ENCODE peak calls at places on chromosomes 3 and 15, in ten cellular contexts. Y is brain microvascular endothelial cell, J is tibial artery, R is astrocyte of the cerebellum, A is gastrocnemius medialis, M is breast epithelium, X is A549, E is fibroblast of pulmonary artery, W is HL-60, H is cardiac fibroblast. G is an unnamed sample.

GRCh38 chr3:41141431-41142164 is 57.7 kb upstream of the CTNNB1 start:
- DNase-seq in Y (no peak), J (no peak), R (no peak), A (no peak), M (no peak), X (no peak), E (no peak), W (no peak), H (no peak), G (no peak)

GRCh38 chr15:68304611-68305337 is 27.2 kb downstream of the FEM1B start:
- DNase-seq in Y (no peak), J (peak), R (no peak), A (no peak), M (no peak), X (no peak), E (no peak), W (no peak), H (no peak), G (no peak)

GRCh38 chr3:40593351-40593750 is 68.6 kb downstream of the ZNF621 start:
- DNase-seq in Y (no peak), J (no peak), R (peak), A (no peak), M (no peak), X (no peak), E (peak), W (no peak), H (no peak), G (no peak)

GRCh38 chr15:77455696-77456293 is 35.1 kb downstream of the HMG20A start:
- DNase-seq in Y (peak), J (no peak), R (peak), A (no peak), M (no peak), X (no peak), E (peak), W (no peak), H (peak), G (no peak)

GRCh38 chr15:94239474-94239873 is 8.1 kb downstream of the MCTP2 start:
- DNase-seq in Y (no peak), J (no peak), R (no peak), A (no peak), M (no peak), X (no peak), E (no peak), W (no peak), H (no peak), G (no peak)

GRCh38 chr3:197961582-197961945 is 1.5 kb downstream of the LMLN start:
- DNase-seq in Y (no peak), J (no peak), R (no peak), A (no peak), M (no peak), X (no peak), E (no peak), W (no peak), H (no peak), G (no peak)

GRCh38 chr3:65473746-65474145 is 565.0 kb downstream of the MAGI1 start:
- DNase-seq in Y (peak), J (no peak), R (no peak), A (no peak), M (no peak), X (no peak), E (peak), W (no peak), H (peak), G (no peak)

GRCh38 chr15:38154837-38155236 is 97.8 kb upstream of the SPRED1 start:
- DNase-seq in Y (no peak), J (no peak), R (no peak), A (no peak), M (no peak), X (no peak), E (no peak), W (no peak), H (no peak), G (no peak)

GRCh38 chr15:67809866-67810265 is 15.4 kb upstream of the SKOR1 start:
- DNase-seq in Y (no peak), J (no peak), R (no peak), A (no peak), M (peak), X (no peak), E (no peak), W (no peak), H (no peak), G (no peak)

GRCh38 chr3:89521328-89521727 is 413.9 kb downstream of the EPHA3 start:
- DNase-seq in Y (no peak), J (no peak), R (no peak), A (no peak), M (no peak), X (no peak), E (peak), W (no peak), H (peak), G (no peak)

GRCh38 chr3:147408180-147409105 is 722 bp upstream of the ZIC1 start:
- DNase-seq in Y (no peak), J (no peak), R (no peak), A (no peak), M (no peak), X (no peak), E (no peak), W (no peak), H (no peak), G (no peak)

GRCh38 chr15:64095431-64095794 is 369 bp upstream of the SNX1 start:
- DNase-seq in Y (no peak), J (no peak), R (no peak), A (no peak), M (no peak), X (no peak), E (no peak), W (no peak), H (peak), G (no peak)

GRCh38 chr15:64093627-64094417 is at the start of gene CIAO2A:
- DNase-seq in Y (peak), J (peak), R (peak), A (peak), M (peak), X (peak), E (peak), W (peak), H (peak), G (peak)

GRCh38 chr15:64099379-64099778 is 3.6 kb downstream of the SNX1 start:
- DNase-seq in Y (no peak), J (no peak), R (no peak), A (peak), M (no peak), X (no peak), E (no peak), W (no peak), H (no peak), G (no peak)

GRCh38 chr15:64095795-64096485 is at the start of gene SNX1:
- DNase-seq in Y (peak), J (peak), R (peak), A (peak), M (peak), X (peak), E (peak), W (peak), H (peak), G (peak)

DNA sequence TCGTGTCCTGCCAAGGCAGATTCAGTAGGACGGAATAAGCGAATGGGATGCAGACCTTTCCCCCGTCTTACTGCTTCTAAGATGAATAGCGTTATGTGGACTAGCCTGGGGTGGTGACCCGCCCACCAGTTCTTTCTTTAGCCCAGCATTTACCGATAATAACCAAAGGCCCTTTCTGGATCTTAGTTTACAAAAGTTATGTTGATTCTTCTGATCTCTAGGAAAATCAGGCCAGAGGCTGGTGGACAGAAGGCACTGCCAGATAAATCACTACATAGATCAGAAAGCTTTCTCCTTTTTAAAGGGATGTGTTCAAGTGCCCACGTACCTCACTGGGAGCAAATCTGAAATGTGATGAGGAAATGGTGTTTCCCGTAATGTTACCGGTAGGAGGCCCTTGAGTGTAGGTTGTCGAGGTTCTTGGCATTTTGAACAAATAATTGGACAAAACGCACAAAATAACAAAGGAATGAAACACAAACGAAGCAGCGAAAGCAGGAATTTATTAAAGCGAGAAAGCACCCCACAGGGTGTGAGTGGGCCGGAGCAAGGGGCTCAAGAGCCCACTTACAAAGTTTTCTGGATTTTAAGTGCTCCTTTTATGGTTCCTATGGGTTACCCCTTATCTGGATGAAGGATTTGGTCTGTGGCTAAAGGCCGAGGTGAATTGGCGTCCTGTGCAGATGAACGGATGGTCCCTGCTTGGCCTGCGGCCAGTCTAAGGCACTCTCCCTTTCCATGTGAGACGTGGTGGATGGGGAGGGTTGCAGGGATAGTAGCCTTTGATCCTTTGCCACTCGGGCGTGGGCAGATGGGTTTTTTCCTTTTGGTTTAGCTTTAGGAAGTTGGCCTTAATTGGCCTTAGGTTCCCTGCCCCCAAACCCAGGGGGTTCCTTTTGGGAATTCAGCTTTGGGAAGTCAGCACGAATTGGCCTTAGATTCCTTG is 977 bp downstream of the SNX1 start:
- DNase-seq in Y (peak), J (no peak), R (peak), A (no peak), M (no peak), X (peak), E (peak), W (no peak), H (peak), G (no peak)
- TF ChIP-seq CTCF in Y (peak), J (no peak), R (peak), A (no peak), M (no peak), X (no peak), E (peak), W (no peak), H (peak), G (no peak)

DNA sequence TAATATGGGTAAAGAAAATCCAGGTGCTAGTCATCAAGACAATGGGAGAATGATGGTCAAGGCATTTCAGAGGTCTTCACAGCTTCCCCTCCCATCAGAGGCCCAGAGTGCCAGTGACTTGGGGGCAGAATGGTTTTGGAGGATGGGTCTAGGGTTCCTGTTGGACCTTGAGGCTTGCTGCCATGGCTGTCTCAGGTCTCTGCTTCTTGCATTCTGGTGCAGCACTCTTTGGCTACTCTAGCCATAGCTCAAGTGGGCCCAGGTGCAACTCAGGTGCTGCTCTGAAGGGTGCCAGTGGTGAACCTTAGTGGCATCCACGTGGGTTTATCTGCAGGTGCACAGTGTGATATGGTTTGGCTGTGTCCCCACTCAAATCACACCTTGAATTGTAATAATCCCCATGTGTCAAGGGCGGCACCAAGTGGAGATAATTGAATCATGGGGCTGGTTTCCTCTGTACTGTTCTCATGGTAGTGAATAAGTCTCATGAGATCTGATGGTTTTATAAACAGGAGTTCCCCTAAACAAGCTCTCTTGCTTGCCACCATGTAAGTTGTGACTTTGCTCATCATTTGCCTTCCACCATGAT is 48.5 kb upstream of the PEX5L start:
- DNase-seq in Y (no peak), J (no peak), R (no peak), A (no peak), M (no peak), X (no peak), E (no peak), W (no peak), H (no peak), G (no peak)
- TF ChIP-seq CTCF in Y (no peak), J (no peak), R (no peak), A (no peak), M (no peak), X (no peak), E (no peak), W (no peak), H (no peak), G (no peak)

GRCh38 chr3:175940881-175941280 is 1081.7 kb downstream of the NAALADL2 start:
- DNase-seq in Y (no peak), J (no peak), R (no peak), A (no peak), M (no peak), X (no peak), E (no peak), W (no peak), H (no peak), G (no peak)
- TF ChIP-seq CTCF in Y (peak), J (no peak), R (no peak), A (no peak), M (no peak), X (no peak), E (peak), W (no peak), H (peak), G (no peak)

GRCh38 chr3:77324115-77324514 is 284.2 kb downstream of the ROBO2 start:
- DNase-seq in Y (no peak), J (no peak), R (no peak), A (no peak), M (no peak), X (no peak), E (no peak), W (no peak), H (no peak), G (no peak)
- TF ChIP-seq CTCF in Y (no peak), J (no peak), R (no peak), A (no peak), M (no peak), X (no peak), E (no peak), W (no peak), H (no peak), G (no peak)

GRCh38 chr15:101275018-101275417 is 2.3 kb downstream of the SELENOS start:
- DNase-seq in Y (no peak), J (no peak), R (no peak), A (no peak), M (no peak), X (no peak), E (no peak), W (no peak), H (no peak), G (no peak)

GRCh38 chr15:101277943-101278564 is 769 bp upstream of the SELENOS start:
- DNase-seq in Y (no peak), J (no peak), R (no peak), A (peak), M (no peak), X (no peak), E (no peak), W (no peak), H (no peak), G (no peak)

GRCh38 chr15:101273534-101273933 is 3.8 kb downstream of the SELENOS start:
- DNase-seq in Y (no peak), J (no peak), R (no peak), A (peak), M (no peak), X (no peak), E (no peak), W (no peak), H (no peak), G (no peak)

GRCh38 chr15:101277038-101277822 is at the start of gene SELENOS:
- DNase-seq in Y (peak), J (peak), R (peak), A (peak), M (peak), X (peak), E (peak), W (peak), H (peak), G (peak)

GRCh38 chr15:101276501-101277037 is 716 bp downstream of the SELENOS start:
- DNase-seq in Y (peak), J (no peak), R (no peak), A (no peak), M (no peak), X (no peak), E (peak), W (no peak), H (peak), G (no peak)
- TF ChIP-seq CTCF in Y (peak), J (peak), R (peak), A (no peak), M (peak), X (peak), E (peak), W (no peak), H (peak), G (no peak)

DNA sequence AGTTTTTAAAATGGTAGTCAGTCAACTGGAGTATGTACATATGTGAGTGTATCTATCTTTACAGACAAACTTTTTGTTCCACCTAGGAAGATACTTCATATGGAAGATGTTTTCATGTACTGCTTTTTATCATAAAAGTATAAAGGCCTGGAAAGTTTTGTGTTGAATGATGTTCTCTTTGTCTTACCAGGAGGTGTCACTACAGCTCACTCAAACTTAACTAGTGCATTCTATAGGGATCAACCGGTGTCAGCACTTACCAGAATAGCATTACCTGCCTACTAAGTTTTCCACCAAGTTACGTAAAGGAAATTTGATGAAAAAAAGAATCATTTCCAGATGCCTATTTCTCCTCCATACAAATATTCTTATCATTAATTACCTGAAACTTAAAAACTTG is 522.6 kb upstream of the SEMA6D start:
- DNase-seq in Y (peak), J (no peak), R (peak), A (no peak), M (no peak), X (no peak), E (peak), W (no peak), H (peak), G (no peak)
- TF ChIP-seq CTCF in Y (peak), J (no peak), R (peak), A (no peak), M (no peak), X (no peak), E (peak), W (no peak), H (peak), G (no peak)

GRCh38 chr3:9914559-9915251 is 2.2 kb upstream of the IL17RC start:
- DNase-seq in Y (no peak), J (no peak), R (no peak), A (no peak), M (no peak), X (no peak), E (no peak), W (no peak), H (no peak), G (no peak)
- TF ChIP-seq CTCF in Y (no peak), J (no peak), R (no peak), A (no peak), M (no peak), X (no peak), E (no peak), W (no peak), H (no peak), G (no peak)

GRCh38 chr3:71926242-71926560 is 141.3 kb upstream of the PROK2 start:
- DNase-seq in Y (no peak), J (no peak), R (peak), A (no peak), M (no peak), X (peak), E (peak), W (no peak), H (peak), G (no peak)
- TF ChIP-seq CTCF in Y (peak), J (no peak), R (peak), A (no peak), M (peak), X (peak), E (peak), W (no peak), H (no peak), G (no peak)